ENCODE peak calls at places on chromosomes 4 and X, in nine cellular contexts. G is neuronal stem cell; D is RCC 7860; M is tibial nerve; Y is stimulated activated naive CD8-positive, alpha-beta T cell treated with anti-CD3 and anti-CD28 coated beads, Interleukin-15, amount 100 ng/mL, for 72 hours; X is CD4-positive, CD25-positive, alpha-beta regulatory T cell; H is activated CD4-positive, alpha-beta T cell treated with anti-CD3 and anti-CD28 coated beads for 24 hours; U is Daoy; J is left lung. B is an unnamed sample.

GRCh38 chr4:156829194-156829593 is 142.4 kb downstream of the PDGFC start:
- DNase-seq in G (no peak), D (no peak), M (peak), Y (no peak), X (no peak), H (no peak), U (no peak), J (no peak), B (no peak)

GRCh38 chr4:185229021-185229818 is 19.8 kb downstream of the SNX25 start:
- DNase-seq in G (no peak), D (no peak), M (no peak), Y (no peak), X (no peak), H (no peak), U (no peak), J (peak), B (no peak)

GRCh38 chr4:37666625-37667071 is 19.5 kb downstream of the RELL1 start:
- DNase-seq in G (no peak), D (peak), M (peak), Y (no peak), X (no peak), H (no peak), U (peak), J (no peak), B (no peak)

GRCh38 chrX:66018585-66019309 is 21.1 kb downstream of the VSIG4 start:
- DNase-seq in G (no peak), D (no peak), M (no peak), Y (no peak), X (no peak), H (no peak), U (no peak), J (no peak), B (no peak)

GRCh38 chrX:71577682-71578081 is 555 bp upstream of the GCNA start:
- DNase-seq in G (no peak), D (no peak), M (no peak), Y (no peak), X (no peak), H (no peak), U (no peak), J (no peak), B (no peak)

GRCh38 chr4:532588-533317 is 33.7 kb downstream of the PIGG start:
- DNase-seq in G (no peak), D (no peak), M (no peak), Y (no peak), X (no peak), H (no peak), U (no peak), J (no peak), B (no peak)

GRCh38 chrX:3227526-3227925 is 118.9 kb downstream of the MXRA5 start:
- DNase-seq in G (no peak), D (no peak), M (no peak), Y (no peak), X (no peak), H (no peak), U (no peak), J (no peak), B (no peak)

GRCh38 chr4:57243071-57243470 is 132.9 kb upstream of the IGFBP7 start:
- DNase-seq in G (no peak), D (no peak), M (no peak), Y (no peak), X (no peak), H (no peak), U (no peak), J (no peak), B (no peak)

GRCh38 chrX:9591496-9591895 is 126.6 kb downstream of the TBL1X start:
- DNase-seq in G (no peak), D (no peak), M (no peak), Y (no peak), X (no peak), H (no peak), U (no peak), J (no peak), B (no peak)

GRCh38 chrX:153032397-153033118 is 23.7 kb upstream of the PNMA3 start:
- DNase-seq in G (peak), D (peak), M (peak), Y (peak), X (peak), H (peak), U (peak), J (peak), B (peak)

GRCh38 chrX:16240231-16240905 is 73.1 kb downstream of the MAGEB17 start:
- DNase-seq in G (no peak), D (no peak), M (no peak), Y (no peak), X (no peak), H (no peak), U (no peak), J (no peak), B (no peak)

GRCh38 chr4:26613735-26614134 is 29.9 kb downstream of the TBC1D19 start:
- DNase-seq in G (no peak), D (no peak), M (no peak), Y (no peak), X (no peak), H (no peak), U (no peak), J (no peak), B (no peak)

GRCh38 chr4:94827481-94828110 is 69.8 kb downstream of the BMPR1B start:
- DNase-seq in G (no peak), D (peak), M (no peak), Y (no peak), X (no peak), H (no peak), U (peak), J (no peak), B (no peak)

GRCh38 chrX:56762707-56763555 is 33.9 kb downstream of the NBDY start:
- DNase-seq in G (no peak), D (no peak), M (no peak), Y (no peak), X (no peak), H (no peak), U (no peak), J (no peak), B (no peak)

GRCh38 chrX:31706456-31706855 is 634.6 kb upstream of the FTHL17 start:
- DNase-seq in G (no peak), D (peak), M (no peak), Y (no peak), X (no peak), H (no peak), U (peak), J (no peak), B (no peak)

GRCh38 chr4:98557497-98557896 is 100.9 kb downstream of the TSPAN5 start:
- DNase-seq in G (no peak), D (no peak), M (no peak), Y (no peak), X (no peak), H (no peak), U (peak), J (no peak), B (no peak)

GRCh38 chr4:127355738-127356137 is 277.0 kb upstream of the INTU start:
- DNase-seq in G (no peak), D (no peak), M (no peak), Y (no peak), X (no peak), H (no peak), U (no peak), J (no peak), B (no peak)

GRCh38 chr4:48986654-48987164 is 634 bp downstream of the CWH43 start:
- DNase-seq in G (no peak), D (no peak), M (no peak), Y (no peak), X (no peak), H (no peak), U (no peak), J (no peak), B (no peak)

GRCh38 chr4:130127297-130127696 is 1031.3 kb downstream of the C4orf33 start:
- DNase-seq in G (no peak), D (no peak), M (no peak), Y (no peak), X (no peak), H (no peak), U (no peak), J (no peak), B (no peak)

GRCh38 chr4:24071612-24072372 is 181.9 kb upstream of the PPARGC1A start:
- DNase-seq in G (no peak), D (no peak), M (no peak), Y (no peak), X (no peak), H (no peak), U (no peak), J (no peak), B (no peak)

GRCh38 chr4:64340243-64341110 is 68.8 kb downstream of the TECRL start:
- DNase-seq in G (no peak), D (no peak), M (no peak), Y (no peak), X (no peak), H (no peak), U (no peak), J (peak), B (no peak)

GRCh38 chrX:74519870-74520269 is 94.6 kb downstream of the RLIM start:
- DNase-seq in G (no peak), D (no peak), M (no peak), Y (no peak), X (no peak), H (no peak), U (no peak), J (no peak), B (no peak)

GRCh38 chr4:26885912-26886274 is 25.3 kb downstream of the STIM2 start:
- DNase-seq in G (no peak), D (no peak), M (no peak), Y (no peak), X (peak), H (no peak), U (peak), J (no peak), B (peak)

GRCh38 chr4:111678466-111678865 is 466.8 kb upstream of the FAM241A start:
- DNase-seq in G (no peak), D (no peak), M (no peak), Y (no peak), X (no peak), H (no peak), U (no peak), J (no peak), B (no peak)

GRCh38 chr4:26385690-26386089 is 64.9 kb downstream of the RBPJ start:
- DNase-seq in G (no peak), D (no peak), M (no peak), Y (no peak), X (no peak), H (no peak), U (no peak), J (no peak), B (no peak)

GRCh38 chr4:160423879-160424451 is 1321.1 kb downstream of the RAPGEF2 start:
- DNase-seq in G (no peak), D (no peak), M (no peak), Y (no peak), X (no peak), H (no peak), U (peak), J (no peak), B (no peak)

GRCh38 chrX:48475295-48475694 is 704 bp upstream of the FTSJ1 start:
- DNase-seq in G (no peak), D (no peak), M (no peak), Y (no peak), X (no peak), H (no peak), U (no peak), J (no peak), B (no peak)

GRCh38 chrX:48854898-48855297 is 19.5 kb upstream of the PCSK1N start:
- DNase-seq in G (no peak), D (peak), M (no peak), Y (no peak), X (no peak), H (no peak), U (peak), J (no peak), B (no peak)

GRCh38 chr4:55458164-55458563 is 62.4 kb downstream of the TMEM165 start:
- DNase-seq in G (no peak), D (no peak), M (no peak), Y (no peak), X (no peak), H (no peak), U (peak), J (no peak), B (no peak)

GRCh38 chr4:8703857-8704495 is 111.4 kb downstream of the CPZ start:
- DNase-seq in G (no peak), D (no peak), M (no peak), Y (no peak), X (no peak), H (no peak), U (no peak), J (no peak), B (no peak)

GRCh38 chr4:41203169-41203568 is 11.2 kb downstream of the APBB2 start:
- DNase-seq in G (no peak), D (no peak), M (no peak), Y (no peak), X (no peak), H (no peak), U (no peak), J (no peak), B (no peak)

B was measured in central memory CD4-positive, alpha-beta T cell.